ENCODE peak calls at places on chromosomes 3 and 15, in seven cellular contexts. B, I, U, C, Z, N and J are unnamed samples.

GRCh38 chr3:45874677-45875346 is 11.5 kb upstream of the CCR9 start:
- DNase-seq in N (no peak), C (no peak), I (peak), Z (no peak), B (no peak), U (no peak), J (no peak)

GRCh38 chr15:47517737-47518136 is 199.6 kb upstream of the SEMA6D start:
- DNase-seq in Z (no peak), U (no peak), B (no peak), I (no peak), C (no peak), N (no peak), J (no peak)

GRCh38 chr3:48747703-48748102 is 30.7 kb upstream of the IP6K2 start:
- DNase-seq in U (no peak), N (no peak), C (no peak), Z (no peak), I (no peak), B (no peak), J (no peak)

GRCh38 chr3:149473991-149474819 is at the start of gene TM4SF4:
- DNase-seq in U (no peak), B (no peak), C (no peak), Z (no peak), I (no peak), N (no peak), J (no peak)

GRCh38 chr3:52458031-52458760 is 2.8 kb downstream of the NISCH start:
- DNase-seq in I (no peak), C (no peak), N (no peak), Z (no peak), B (no peak), U (no peak), J (no peak)

GRCh38 chr15:69780374-69780773 is 317.3 kb downstream of the TLE3 start:
- DNase-seq in U (no peak), Z (no peak), N (no peak), C (no peak), B (no peak), I (no peak), J (no peak)

GRCh38 chr3:72391659-72392058 is 456.6 kb downstream of the SHQ1 start:
- DNase-seq in C (no peak), U (no peak), B (no peak), I (no peak), N (no peak), Z (no peak), J (no peak)

GRCh38 chr15:81297147-81297572 is 26.8 kb downstream of the STARD5 start:
- DNase-seq in N (no peak), C (no peak), I (no peak), U (peak), B (no peak), Z (peak), J (no peak)

GRCh38 chr3:122991236-122991985 is 36.2 kb downstream of the SEMA5B start:
- DNase-seq in B (no peak), C (no peak), Z (no peak), U (no peak), I (no peak), N (no peak), J (no peak)

GRCh38 chr15:86021281-86022264 is 58.1 kb upstream of the AGBL1 start:
- DNase-seq in B (no peak), U (peak), C (no peak), Z (no peak), N (no peak), I (no peak), J (no peak)

GRCh38 chr15:28885630-28886430 is at the start of gene APBA2:
- DNase-seq in I (peak), N (peak), Z (no peak), C (peak), B (no peak), U (no peak), J (peak)

GRCh38 chr3:13125092-13126015 is 52.1 kb upstream of the IQSEC1 start:
- DNase-seq in B (peak), I (no peak), U (no peak), C (no peak), Z (no peak), N (no peak), J (no peak)

GRCh38 chr3:36741285-36741684 is 23.1 kb downstream of the DCLK3 start:
- DNase-seq in I (no peak), C (no peak), N (no peak), U (no peak), Z (no peak), B (no peak), J (no peak)
- TF ChIP-seq CTCF in I (no peak), C (peak), N (peak), U (no peak), Z (peak), B (peak), J (no peak)

GRCh38 chr3:138907541-138907940 is 39.4 kb downstream of the FOXL2 start:
- DNase-seq in C (no peak), Z (no peak), B (no peak), I (no peak), U (no peak), N (no peak), J (no peak)

GRCh38 chr3:138912237-138912636 is 34.7 kb downstream of the FOXL2 start:
- DNase-seq in N (no peak), Z (no peak), U (no peak), I (no peak), C (no peak), B (no peak), J (no peak)

GRCh38 chr3:138911621-138912020 is 35.3 kb downstream of the FOXL2 start:
- DNase-seq in N (no peak), U (no peak), Z (no peak), C (no peak), B (no peak), I (no peak), J (no peak)

GRCh38 chr3:138908815-138909214 is 38.1 kb downstream of the FOXL2 start:
- DNase-seq in Z (no peak), B (no peak), U (no peak), C (no peak), N (no peak), I (no peak), J (no peak)

DNA sequence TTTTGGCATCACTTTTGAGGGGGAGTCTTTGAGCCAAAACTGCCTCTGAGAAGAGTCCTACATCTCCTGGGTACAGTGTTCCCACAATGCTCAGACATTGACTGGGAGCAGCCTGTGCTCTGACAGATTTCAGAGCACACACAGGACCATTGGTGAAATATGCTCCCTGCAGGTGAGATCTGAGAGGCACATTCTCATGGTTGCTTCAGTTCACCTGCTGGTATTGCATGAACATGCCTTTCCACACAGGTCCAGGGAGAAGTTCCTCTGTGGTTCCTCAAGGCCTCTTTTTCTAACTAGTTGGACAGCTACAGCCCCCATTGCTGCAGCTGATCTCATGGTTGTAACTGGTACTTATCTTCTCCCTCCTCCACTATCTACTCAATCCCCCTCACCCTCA is 37.0 kb downstream of the FOXL2 start:
- DNase-seq in N (no peak), Z (no peak), I (no peak), U (no peak), C (no peak), B (no peak), J (no peak)
- TF ChIP-seq CTCF in N (no peak), Z (no peak), I (no peak), U (no peak), C (no peak), B (no peak), J (no peak)

DNA sequence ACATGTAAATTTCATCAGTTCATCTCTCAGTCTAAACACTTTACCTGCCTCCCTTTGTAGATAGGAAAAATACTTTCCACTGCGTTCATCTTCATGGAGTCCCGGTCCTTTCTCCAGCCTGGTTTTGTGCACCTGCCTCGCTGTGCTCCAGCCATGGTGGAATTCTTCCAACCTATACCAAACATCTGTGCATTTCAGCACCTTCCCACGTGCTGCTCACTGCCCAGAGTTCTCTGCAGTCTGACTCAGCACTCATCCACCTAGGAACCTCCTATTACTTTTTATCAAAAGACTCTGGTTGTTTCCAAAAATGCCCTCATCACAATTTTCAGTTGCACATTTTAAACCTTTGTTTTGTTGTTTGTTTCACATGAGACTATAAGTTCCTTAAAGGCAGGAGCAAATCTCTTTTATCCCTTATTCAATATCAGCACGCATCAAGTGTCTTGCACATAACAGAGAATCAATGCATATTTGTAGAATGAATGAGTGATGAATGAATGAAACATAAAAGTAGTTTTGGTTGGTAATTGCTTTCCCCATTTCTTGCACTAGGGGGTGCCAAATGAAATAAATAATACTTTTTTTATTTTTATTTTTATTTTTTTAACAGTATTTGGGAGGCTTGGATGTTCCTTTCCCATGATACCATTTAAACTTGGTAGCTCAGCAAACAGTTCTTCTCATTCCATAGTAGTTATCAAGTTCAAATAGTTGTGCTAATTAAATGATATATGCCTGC is 30.2 kb upstream of the ADAMTS9 start:
- DNase-seq in I (no peak), C (no peak), U (no peak), N (no peak), B (no peak), Z (no peak), J (no peak)
- TF ChIP-seq CTCF in I (peak), C (peak), U (peak), N (peak), B (peak), Z (peak), J (no peak)

GRCh38 chr15:63403254-63403945 is 21.8 kb upstream of the CA12 start:
- DNase-seq in I (no peak), U (no peak), B (no peak), N (no peak), C (no peak), Z (no peak), J (no peak)
- TF ChIP-seq CTCF in I (no peak), U (no peak), B (no peak), N (no peak), C (no peak), Z (no peak), J (no peak)

GRCh38 chr15:45521596-45522167 is 873 bp downstream of the SLC30A4 start:
- DNase-seq in Z (no peak), N (no peak), U (peak), B (no peak), C (no peak), I (peak), J (no peak)

GRCh38 chr15:45522179-45522930 is at the start of gene SLC30A4:
- DNase-seq in N (peak), Z (peak), U (peak), C (peak), B (peak), I (peak), J (peak)

GRCh38 chr15:45522931-45523331 is 376 bp upstream of the SLC30A4 start:
- DNase-seq in U (no peak), I (peak), B (no peak), N (no peak), Z (peak), C (peak), J (no peak)
- TF ChIP-seq CTCF in U (no peak), I (no peak), B (no peak), N (no peak), Z (no peak), C (no peak), J (no peak)

DNA sequence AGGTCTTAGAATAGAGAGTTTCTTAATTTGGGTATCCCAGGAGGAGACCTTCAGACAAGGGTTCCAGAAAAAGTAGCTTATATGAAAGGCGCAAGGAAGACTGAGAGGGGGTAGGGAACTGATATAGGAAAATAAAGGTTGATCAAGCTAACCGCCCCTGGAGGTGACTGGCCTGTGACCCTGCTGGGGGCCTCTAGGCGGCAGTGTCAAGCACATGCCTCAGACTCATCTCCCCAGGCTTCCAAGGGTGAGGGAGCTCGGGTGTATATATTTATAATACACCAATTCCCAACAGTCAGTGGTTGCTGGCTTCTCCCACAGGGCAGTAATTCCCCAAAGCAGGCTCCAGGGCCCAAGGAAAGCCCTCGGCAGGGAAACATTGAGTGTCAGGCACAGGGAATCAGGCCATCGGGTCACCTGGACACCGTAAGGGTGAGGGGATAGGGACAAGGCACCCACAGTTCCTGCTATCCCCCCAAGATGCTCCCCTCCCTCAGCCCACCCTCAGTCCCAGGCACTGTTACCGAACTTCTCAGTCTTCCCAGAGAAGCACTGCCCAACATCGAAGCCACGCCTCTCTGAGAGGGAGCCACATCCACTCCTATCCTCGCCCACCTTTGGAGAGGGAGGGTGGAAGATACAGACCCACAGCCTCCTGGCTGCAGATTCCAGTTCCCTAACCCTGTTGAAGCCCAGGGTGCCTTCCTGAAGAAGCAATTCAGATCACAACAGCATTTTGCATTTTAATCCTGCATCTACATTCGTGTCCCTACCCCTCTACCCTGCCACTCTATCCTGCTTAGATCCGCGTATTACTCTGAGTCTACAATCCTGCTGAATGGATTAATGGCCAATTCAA is 19.5 kb upstream of the CAV3 start:
- DNase-seq in U (no peak), B (no peak), C (peak), N (no peak), I (no peak), Z (no peak), J (no peak)
- TF ChIP-seq CTCF in U (peak), B (no peak), C (peak), N (peak), I (peak), Z (peak), J (no peak)

DNA sequence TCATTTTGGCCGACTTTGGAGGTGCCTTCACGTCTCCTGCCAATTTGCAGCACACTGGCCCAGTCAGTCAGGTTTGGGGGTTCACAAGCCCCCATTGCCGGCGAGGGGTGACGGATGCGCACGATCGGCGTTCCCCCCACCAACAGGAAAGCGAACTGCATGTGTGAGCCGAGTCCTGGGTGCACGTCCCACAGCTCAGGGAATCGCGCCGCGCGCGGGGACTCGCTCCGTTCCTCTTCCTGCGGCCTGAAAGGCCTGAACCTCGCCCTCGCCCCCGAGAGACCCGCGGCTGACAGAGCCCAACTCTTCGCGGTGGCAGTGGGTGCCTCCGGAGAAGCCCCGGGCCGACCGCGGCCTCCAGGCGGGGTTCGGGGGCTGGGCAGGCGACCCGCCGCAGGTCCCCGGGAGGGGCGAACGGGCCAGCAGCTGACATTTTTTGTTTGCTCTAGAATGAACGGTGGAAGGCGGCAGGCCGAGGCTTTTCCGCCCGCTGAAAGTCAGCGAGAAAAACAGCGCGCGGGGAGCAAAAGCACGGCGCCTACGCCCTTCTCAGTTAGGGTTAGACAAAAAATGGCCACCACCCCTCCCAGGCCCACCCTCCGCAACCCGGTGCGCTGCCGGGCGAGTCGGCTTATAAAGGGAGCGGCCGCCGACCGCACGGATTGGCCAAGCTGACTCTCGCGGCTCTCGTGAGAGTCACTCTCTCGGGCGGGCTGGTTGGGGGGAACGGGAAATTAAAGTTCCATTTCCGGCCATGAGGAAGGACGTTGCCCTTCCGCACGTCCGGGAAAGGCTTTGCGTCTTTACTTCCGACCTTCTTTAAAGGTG is at the start of gene TERC:
- DNase-seq in Z (peak), N (peak), B (peak), I (peak), C (peak), U (peak), J (peak)
- TF ChIP-seq CTCF in Z (no peak), N (no peak), B (no peak), I (no peak), C (no peak), U (no peak), J (no peak)